ENCODE peak calls at places on chromosomes 1 and 21, in eight cellular contexts. One of them, this sample, is unnamed.

GRCh38 chr1:245322673-245323072 is 167.9 kb downstream of the KIF26B start:
- DNase-seq in adrenal gland: no peak
- DNase-seq in H1: no peak
- DNase-seq in amniotic epithelial cell: peak; percentile 37
- DNase-seq in Peyer's patch: no peak
- DNase-seq in A549: no peak
- DNase-seq in activated CD4-positive, alpha-beta T cell treated with anti-CD3 and anti-CD28 coated beads, Interleukin-2, amount 50 U/mL, for 24 hours: no peak
- DNase-seq in left lung: no peak
- DNase-seq in this sample: no peak

GRCh38 chr1:194102607-194103006 is 916.2 kb upstream of the B3GALT2 start:
- DNase-seq in adrenal gland: no peak
- DNase-seq in H1: no peak
- DNase-seq in amniotic epithelial cell: peak; percentile 18
- DNase-seq in Peyer's patch: no peak
- DNase-seq in A549: peak; percentile 13
- DNase-seq in activated CD4-positive, alpha-beta T cell treated with anti-CD3 and anti-CD28 coated beads, Interleukin-2, amount 50 U/mL, for 24 hours: no peak
- DNase-seq in left lung: no peak
- DNase-seq in this sample: no peak

GRCh38 chr1:234188454-234188792 is 184.8 kb upstream of the COA6 start:
- DNase-seq in adrenal gland: no peak
- DNase-seq in H1: peak; percentile 64
- DNase-seq in amniotic epithelial cell: no peak
- DNase-seq in Peyer's patch: no peak
- DNase-seq in A549: peak; percentile 18
- DNase-seq in activated CD4-positive, alpha-beta T cell treated with anti-CD3 and anti-CD28 coated beads, Interleukin-2, amount 50 U/mL, for 24 hours: no peak
- DNase-seq in left lung: no peak
- DNase-seq in this sample: no peak

GRCh38 chr21:45469273-45470086 is 64.5 kb downstream of the COL18A1 start:
- DNase-seq in adrenal gland: no peak
- DNase-seq in H1: no peak
- DNase-seq in amniotic epithelial cell: no peak
- DNase-seq in Peyer's patch: no peak
- DNase-seq in A549: no peak
- DNase-seq in activated CD4-positive, alpha-beta T cell treated with anti-CD3 and anti-CD28 coated beads, Interleukin-2, amount 50 U/mL, for 24 hours: no peak
- DNase-seq in left lung: no peak
- DNase-seq in this sample: peak; percentile 57

GRCh38 chr1:219518168-219518905 is 94.6 kb downstream of the ZC3H11B start:
- DNase-seq in adrenal gland: peak; percentile 23
- DNase-seq in H1: no peak
- DNase-seq in amniotic epithelial cell: peak; percentile 96
- DNase-seq in Peyer's patch: no peak
- DNase-seq in A549: peak; percentile 24
- DNase-seq in activated CD4-positive, alpha-beta T cell treated with anti-CD3 and anti-CD28 coated beads, Interleukin-2, amount 50 U/mL, for 24 hours: no peak
- DNase-seq in left lung: no peak
- DNase-seq in this sample: no peak

GRCh38 chr1:161298116-161298515 is 11.7 kb downstream of the MPZ start:
- DNase-seq in adrenal gland: no peak
- DNase-seq in H1: no peak
- DNase-seq in amniotic epithelial cell: no peak
- DNase-seq in Peyer's patch: no peak
- DNase-seq in A549: no peak
- DNase-seq in activated CD4-positive, alpha-beta T cell treated with anti-CD3 and anti-CD28 coated beads, Interleukin-2, amount 50 U/mL, for 24 hours: no peak
- DNase-seq in left lung: no peak
- DNase-seq in this sample: no peak

GRCh38 chr1:162530318-162530984 is 31.1 kb upstream of the UAP1 start:
- DNase-seq in adrenal gland: no peak
- DNase-seq in H1: peak; percentile 43
- DNase-seq in amniotic epithelial cell: no peak
- DNase-seq in Peyer's patch: peak; percentile 51
- DNase-seq in A549: no peak
- DNase-seq in activated CD4-positive, alpha-beta T cell treated with anti-CD3 and anti-CD28 coated beads, Interleukin-2, amount 50 U/mL, for 24 hours: no peak
- DNase-seq in left lung: no peak
- DNase-seq in this sample: no peak

GRCh38 chr1:1042831-1043230 is 22.9 kb downstream of the AGRN start:
- DNase-seq in adrenal gland: no peak
- DNase-seq in H1: no peak
- DNase-seq in amniotic epithelial cell: no peak
- DNase-seq in Peyer's patch: no peak
- DNase-seq in A549: no peak
- DNase-seq in activated CD4-positive, alpha-beta T cell treated with anti-CD3 and anti-CD28 coated beads, Interleukin-2, amount 50 U/mL, for 24 hours: no peak
- DNase-seq in left lung: no peak
- DNase-seq in this sample: no peak

GRCh38 chr1:29162476-29163138 is 19.1 kb downstream of the SRSF4 start:
- DNase-seq in adrenal gland: peak; percentile 76
- DNase-seq in H1: no peak
- DNase-seq in amniotic epithelial cell: no peak
- DNase-seq in Peyer's patch: no peak
- DNase-seq in A549: no peak
- DNase-seq in activated CD4-positive, alpha-beta T cell treated with anti-CD3 and anti-CD28 coated beads, Interleukin-2, amount 50 U/mL, for 24 hours: no peak
- DNase-seq in left lung: no peak
- DNase-seq in this sample: no peak

GRCh38 chr1:163168053-163168452 is 34.7 kb downstream of the RGS5 start:
- DNase-seq in adrenal gland: peak; percentile 80
- DNase-seq in H1: no peak
- DNase-seq in amniotic epithelial cell: peak; percentile 94
- DNase-seq in Peyer's patch: no peak
- DNase-seq in A549: peak; percentile 26
- DNase-seq in activated CD4-positive, alpha-beta T cell treated with anti-CD3 and anti-CD28 coated beads, Interleukin-2, amount 50 U/mL, for 24 hours: no peak
- DNase-seq in left lung: no peak
- DNase-seq in this sample: no peak

GRCh38 chr1:206672844-206673758 is 11.6 kb upstream of the MAPKAPK2 start:
- DNase-seq in adrenal gland: peak; percentile 39
- DNase-seq in H1: no peak
- DNase-seq in amniotic epithelial cell: peak; percentile 53
- DNase-seq in Peyer's patch: no peak
- DNase-seq in A549: no peak
- DNase-seq in activated CD4-positive, alpha-beta T cell treated with anti-CD3 and anti-CD28 coated beads, Interleukin-2, amount 50 U/mL, for 24 hours: no peak
- DNase-seq in left lung: no peak
- DNase-seq in this sample: no peak

GRCh38 chr1:192445849-192446489 is 129.2 kb downstream of the RGS21 start:
- DNase-seq in adrenal gland: peak; percentile 21
- DNase-seq in H1: no peak
- DNase-seq in amniotic epithelial cell: peak; percentile 43
- DNase-seq in Peyer's patch: peak; percentile 41
- DNase-seq in A549: peak; percentile 41
- DNase-seq in activated CD4-positive, alpha-beta T cell treated with anti-CD3 and anti-CD28 coated beads, Interleukin-2, amount 50 U/mL, for 24 hours: peak; percentile 23
- DNase-seq in left lung: no peak
- DNase-seq in this sample: peak; percentile 9

GRCh38 chr1:17531682-17532487 is 7.6 kb upstream of the ARHGEF10L start:
- DNase-seq in adrenal gland: peak; percentile 89
- DNase-seq in H1: no peak
- DNase-seq in amniotic epithelial cell: no peak
- DNase-seq in Peyer's patch: no peak
- DNase-seq in A549: no peak
- DNase-seq in activated CD4-positive, alpha-beta T cell treated with anti-CD3 and anti-CD28 coated beads, Interleukin-2, amount 50 U/mL, for 24 hours: no peak
- DNase-seq in left lung: no peak
- DNase-seq in this sample: peak; percentile 86